ENCODE peak calls at places on chromosomes 4 and X, in nine cellular contexts. E is fibroblast of pulmonary artery; Q is Ammon's horn; S is PC-3; R is epithelial cell of esophagus; N is bronchial epithelial cell; G is activated CD8-positive, alpha-beta memory T cell treated with anti-CD3 and anti-CD28 coated beads for 48 hours; I is neuronal stem cell; A is astrocyte of the spinal cord. X is an unnamed sample.

GRCh38 chr4:20203508-20203907 is 48.2 kb upstream of the SLIT2 start:
- DNase-seq in E (peak), Q (no peak), S (peak), R (peak), N (peak), G (no peak), I (no peak), A (peak), X (no peak)

GRCh38 chr4:102390438-102390837 is 45.2 kb upstream of the SLC39A8 start:
- DNase-seq in E (peak), Q (no peak), S (peak), R (peak), N (peak), G (no peak), I (no peak), A (peak), X (no peak)

GRCh38 chr4:143389543-143390195 is 53.0 kb downstream of the GAB1 start:
- DNase-seq in E (no peak), Q (no peak), S (peak), R (peak), N (peak), G (no peak), I (no peak), A (peak), X (no peak)

GRCh38 chrX:48520976-48521352 is 644 bp upstream of the EBP start:
- DNase-seq in E (no peak), Q (peak), S (no peak), R (no peak), N (no peak), G (no peak), I (no peak), A (no peak), X (no peak)

GRCh38 chrX:85544609-85545008 is 165.1 kb upstream of the POF1B start:
- DNase-seq in E (peak), Q (no peak), S (peak), R (no peak), N (no peak), G (no peak), I (no peak), A (no peak), X (no peak)

GRCh38 chr4:78652282-78652876 is 100.8 kb downstream of the ANXA3 start:
- DNase-seq in E (peak), Q (peak), S (no peak), R (no peak), N (no peak), G (no peak), I (no peak), A (peak), X (no peak)

GRCh38 chr4:3201718-3202702 is 46.9 kb upstream of the MSANTD1 start:
- DNase-seq in E (no peak), Q (no peak), S (no peak), R (no peak), N (no peak), G (peak), I (no peak), A (peak), X (no peak)

GRCh38 chrX:126342859-126343258 is 176.8 kb upstream of the DCAF12L2 start:
- DNase-seq in E (no peak), Q (no peak), S (no peak), R (no peak), N (no peak), G (no peak), I (no peak), A (no peak), X (no peak)

GRCh38 chr4:183504930-183505555 is at the start of gene ING2:
- DNase-seq in E (no peak), Q (peak), S (no peak), R (peak), N (peak), G (no peak), I (no peak), A (no peak), X (peak)

GRCh38 chrX:120144178-120144844 is 14.1 kb upstream of the RHOXF2 start:
- DNase-seq in E (no peak), Q (no peak), S (no peak), R (no peak), N (no peak), G (no peak), I (no peak), A (no peak), X (no peak)

GRCh38 chr4:33411182-33411581 is 2691.0 kb downstream of the PCDH7 start:
- DNase-seq in E (peak), Q (no peak), S (peak), R (peak), N (peak), G (no peak), I (no peak), A (peak), X (no peak)

GRCh38 chr4:176906693-176907092 is 114.0 kb upstream of the VEGFC start:
- DNase-seq in E (no peak), Q (no peak), S (peak), R (no peak), N (no peak), G (no peak), I (no peak), A (no peak), X (no peak)

GRCh38 chrX:21700967-21701366 is 42.8 kb upstream of the KLHL34 start:
- DNase-seq in E (no peak), Q (no peak), S (no peak), R (no peak), N (no peak), G (no peak), I (no peak), A (no peak), X (no peak)

GRCh38 chr4:89752932-89753598 is 83.9 kb downstream of the SNCA start:
- DNase-seq in E (peak), Q (peak), S (no peak), R (peak), N (peak), G (no peak), I (no peak), A (peak), X (peak)

GRCh38 chrX:81206471-81206870 is 4.6 kb downstream of the SH3BGRL start:
- DNase-seq in E (no peak), Q (no peak), S (no peak), R (no peak), N (peak), G (no peak), I (no peak), A (no peak), X (no peak)

GRCh38 chr4:6516762-6517161 is 44.3 kb upstream of the PPP2R2C start:
- DNase-seq in E (no peak), Q (no peak), S (no peak), R (no peak), N (no peak), G (no peak), I (no peak), A (no peak), X (peak)

GRCh38 chr4:92255920-92256244 is 47.9 kb upstream of the GRID2 start:
- DNase-seq in E (no peak), Q (no peak), S (no peak), R (no peak), N (no peak), G (no peak), I (no peak), A (no peak), X (no peak)

GRCh38 chr4:153912296-153912695 is 123.4 kb upstream of the SFRP2 start:
- DNase-seq in E (no peak), Q (no peak), S (no peak), R (no peak), N (no peak), G (no peak), I (no peak), A (no peak), X (no peak)

GRCh38 chr4:150379454-150379853 is 202.5 kb upstream of the MAB21L2 start:
- DNase-seq in E (peak), Q (no peak), S (peak), R (peak), N (peak), G (no peak), I (no peak), A (peak), X (no peak)

GRCh38 chrX:132041016-132041415 is 17.9 kb downstream of the STK26 start:
- DNase-seq in E (peak), Q (no peak), S (peak), R (peak), N (peak), G (no peak), I (no peak), A (peak), X (peak)

GRCh38 chr4:42172921-42173320 is 20.5 kb upstream of the BEND4 start:
- DNase-seq in E (no peak), Q (no peak), S (peak), R (no peak), N (no peak), G (no peak), I (no peak), A (no peak), X (no peak)

GRCh38 chrX:54076903-54077302 is 32.6 kb upstream of the PHF8 start:
- DNase-seq in E (peak), Q (no peak), S (peak), R (peak), N (peak), G (no peak), I (no peak), A (peak), X (no peak)

GRCh38 chr4:138864961-138865720 is 150.4 kb upstream of the NOCT start:
- DNase-seq in E (no peak), Q (no peak), S (no peak), R (no peak), N (no peak), G (no peak), I (no peak), A (no peak), X (no peak)

GRCh38 chrX:72470593-72471310 is 101.9 kb downstream of the HDAC8 start:
- DNase-seq in E (no peak), Q (no peak), S (no peak), R (no peak), N (no peak), G (no peak), I (no peak), A (no peak), X (no peak)

GRCh38 chrX:252421-253291 is 28.5 kb upstream of the PLCXD1 start:
- DNase-seq in E (no peak), Q (no peak), S (no peak), R (no peak), N (no peak), G (no peak), I (no peak), A (no peak), X (no peak)

X was measured in hepatic stellate cell.